ENCODE peak calls at places on chromosomes 2 and 18, in eight cellular contexts. B, R, N, X, K, I, Z and S are unnamed samples.

GRCh38 chr2:163556511-163556910 is 179.3 kb downstream of the FIGN start:
- DNase-seq in I (peak), B (no peak), K (no peak), N (no peak), X (no peak), Z (no peak), R (no peak), S (no peak)

GRCh38 chr18:58654896-58655614 is 16.2 kb upstream of the MALT1 start:
- DNase-seq in K (no peak), B (no peak), N (no peak), R (no peak), I (no peak), X (no peak), Z (no peak), S (no peak)

GRCh38 chr2:163778045-163778753 is 42.4 kb upstream of the FIGN start:
- DNase-seq in K (no peak), B (peak), Z (peak), I (peak), X (no peak), R (peak), N (no peak), S (no peak)

GRCh38 chr2:8380026-8380425 is 301.8 kb upstream of the ID2 start:
- DNase-seq in R (no peak), Z (no peak), N (no peak), K (peak), I (no peak), X (no peak), B (no peak), S (peak)

GRCh38 chr2:28389399-28390240 is 3.0 kb upstream of the FOSL2 start:
- DNase-seq in N (no peak), B (no peak), I (no peak), Z (no peak), X (no peak), K (no peak), R (no peak), S (no peak)

GRCh38 chr2:233092446-233093438 is 32.6 kb downstream of the INPP5D start:
- DNase-seq in K (no peak), I (no peak), Z (no peak), X (no peak), N (no peak), R (no peak), B (no peak), S (no peak)

GRCh38 chr2:10009811-10010781 is 33.3 kb upstream of the KLF11 start:
- DNase-seq in N (peak), R (no peak), Z (peak), I (no peak), K (peak), X (no peak), B (peak), S (peak)

GRCh38 chr2:166539340-166540162 is 45.5 kb upstream of the SCN7A start:
- DNase-seq in Z (peak), N (peak), B (peak), X (no peak), I (peak), R (peak), K (no peak), S (peak)

GRCh38 chr2:236965021-236965840 is 120.5 kb upstream of the COPS8 start:
- DNase-seq in N (no peak), R (no peak), X (no peak), I (no peak), Z (no peak), K (no peak), B (no peak), S (no peak)

GRCh38 chr2:94874277-94874997 is 3.2 kb downstream of the TEKT4 start:
- DNase-seq in X (peak), I (no peak), R (no peak), K (peak), Z (no peak), N (peak), B (no peak), S (no peak)

GRCh38 chr18:47658498-47658897 is 272.0 kb downstream of the SMAD2 start:
- DNase-seq in B (no peak), N (no peak), I (no peak), R (no peak), K (no peak), X (no peak), Z (no peak), S (no peak)